ENCODE peak calls at places on chromosomes 12 and 14, in ten cellular contexts. B is A549, P is uterus, R is prostate gland, I is spleen, Y is adrenal gland, V is stomach, Z is IMR-90, O is gastrocnemius medialis, X is body of pancreas. E is an unnamed sample.

GRCh38 chr12:124694846-124695497 is 127.6 kb upstream of the NCOR2 start:
- DNase-seq in B (no peak), P (peak; percentile 72), R (peak; percentile 62), I (no peak), Y (no peak), V (no peak), Z (peak; percentile 91), O (no peak), X (no peak), E (no peak)

GRCh38 chr12:541676-542289 is 82.0 kb downstream of the B4GALNT3 start:
- DNase-seq in B (no peak), P (no peak), R (no peak), I (no peak), Y (no peak), V (no peak), Z (no peak), O (no peak), X (no peak), E (no peak)

GRCh38 chr12:110247340-110248095 is 33.5 kb upstream of the ATP2A2 start:
- DNase-seq in B (peak; percentile 99), P (no peak), R (peak; percentile 82), I (no peak), Y (no peak), V (peak; percentile 73), Z (no peak), O (peak; percentile 48), X (peak; percentile 75), E (no peak)

GRCh38 chr12:18658829-18659228 is 79.0 kb downstream of the PLCZ1 start:
- DNase-seq in B (no peak), P (no peak), R (no peak), I (no peak), Y (no peak), V (no peak), Z (peak; percentile 15), O (no peak), X (no peak), E (no peak)

GRCh38 chr12:123937707-123938600 is 34.7 kb downstream of the CCDC92 start:
- DNase-seq in B (no peak), P (no peak), R (no peak), I (peak; percentile 80), Y (no peak), V (no peak), Z (peak; percentile 17), O (no peak), X (no peak), E (no peak)

GRCh38 chr12:25074113-25074512 is 120.8 kb downstream of the DNAI7 start:
- DNase-seq in B (no peak), P (no peak), R (no peak), I (no peak), Y (no peak), V (no peak), Z (no peak), O (no peak), X (no peak), E (no peak)

GRCh38 chr12:127381043-127381668 is 885.8 kb upstream of the TMEM132C start:
- DNase-seq in B (peak; percentile 32), P (no peak), R (no peak), I (no peak), Y (peak; percentile 25), V (peak; percentile 60), Z (no peak), O (no peak), X (peak; percentile 54), E (no peak)

GRCh38 chr14:68541128-68541896 is 251.6 kb downstream of the ZFP36L1 start:
- DNase-seq in B (no peak), P (peak; percentile 40), R (no peak), I (no peak), Y (no peak), V (no peak), Z (no peak), O (no peak), X (no peak), E (no peak)

GRCh38 chr14:81436296-81437138 is 36.4 kb upstream of the STON2 start:
- DNase-seq in B (peak; percentile 58), P (peak; percentile 36), R (peak; percentile 66), I (peak; percentile 87), Y (peak; percentile 77), V (peak; percentile 83), Z (peak; percentile 45), O (peak; percentile 62), X (peak; percentile 83), E (peak; percentile 51)
- TF ChIP-seq POLR2A in B (no peak), P (no peak), R (no peak), I (no peak), Y (no peak), V (no peak), Z (no peak), O (peak; percentile 83), X (no peak), E (no peak)

GRCh38 chr14:59566725-59567124 is 9.9 kb downstream of the CCDC175 start:
- DNase-seq in B (no peak), P (no peak), R (no peak), I (no peak), Y (no peak), V (no peak), Z (no peak), O (no peak), X (no peak), E (no peak)
- TF ChIP-seq CTCF in B (no peak), P (no peak), R (no peak), I (no peak), Y (no peak), V (no peak), Z (no peak), O (no peak), X (no peak), E (no peak)

GRCh38 chr14:82642425-82642824 is 1108.8 kb upstream of the SEL1L start:
- DNase-seq in B (peak; percentile 61), P (no peak), R (no peak), I (peak; percentile 34), Y (peak; percentile 40), V (no peak), Z (no peak), O (no peak), X (peak; percentile 66), E (no peak)
- TF ChIP-seq POLR2A in B (no peak), P (no peak), R (no peak), I (no peak), Y (no peak), V (no peak), Z (no peak), O (no peak), X (no peak), E (no peak)

DNA sequence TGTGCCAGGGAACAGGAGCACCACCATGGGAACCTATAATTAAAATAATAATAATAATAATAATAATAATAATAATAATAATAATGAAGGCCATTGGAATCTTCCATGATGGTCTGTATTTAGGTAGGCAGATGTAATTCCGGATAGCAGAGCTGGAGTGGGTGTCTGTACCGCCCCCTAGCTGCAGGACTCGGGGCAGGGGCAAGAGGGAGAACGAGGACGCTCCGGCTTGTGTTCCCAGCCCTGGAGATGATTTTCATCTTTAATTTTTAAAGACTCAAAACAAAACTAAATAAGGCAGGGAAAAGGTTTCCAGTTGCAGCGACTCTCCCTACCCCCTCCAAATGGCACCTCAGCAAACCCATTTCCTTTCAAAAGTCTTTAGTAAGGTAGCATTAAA is 501.1 kb downstream of the VRK1 start:
- DNase-seq in B (peak; percentile 7), P (no peak), R (no peak), I (no peak), Y (no peak), V (no peak), Z (no peak), O (no peak), X (no peak), E (no peak)
- TF ChIP-seq CTCF in B (peak; percentile 18), P (no peak), R (no peak), I (no peak), Y (no peak), V (no peak), Z (no peak), O (no peak), X (no peak), E (no peak)

GRCh38 chr12:103855036-103855712 is 14.1 kb upstream of the NT5DC3 start:
- DNase-seq in B (no peak), P (no peak), R (no peak), I (no peak), Y (no peak), V (no peak), Z (peak; percentile 85), O (no peak), X (no peak), E (no peak)

GRCh38 chr12:103857164-103857563 is 16.1 kb upstream of the NT5DC3 start:
- DNase-seq in B (no peak), P (no peak), R (no peak), I (no peak), Y (no peak), V (no peak), Z (no peak), O (no peak), X (no peak), E (no peak)

GRCh38 chr12:103855896-103856657 is 15.0 kb upstream of the NT5DC3 start:
- DNase-seq in B (no peak), P (no peak), R (no peak), I (no peak), Y (no peak), V (no peak), Z (no peak), O (no peak), X (no peak), E (no peak)

GRCh38 chr12:103858335-103858734 is 17.3 kb upstream of the NT5DC3 start:
- DNase-seq in B (no peak), P (no peak), R (no peak), I (no peak), Y (no peak), V (no peak), Z (no peak), O (no peak), X (no peak), E (no peak)

GRCh38 chr12:103858953-103859601 is 18.0 kb upstream of the NT5DC3 start:
- DNase-seq in B (peak; percentile 93), P (peak; percentile 93), R (peak; percentile 92), I (no peak), Y (no peak), V (peak; percentile 42), Z (peak; percentile 98), O (peak; percentile 85), X (no peak), E (peak; percentile 93)
- TF ChIP-seq POLR2A in B (no peak), P (no peak), R (peak; percentile 41), I (no peak), Y (peak; percentile 45), V (no peak), Z (peak; percentile 64), O (no peak), X (no peak), E (no peak)

E was measured in lower leg skin.